ENCODE peak calls at places on chromosomes 11 and 22, in eight cellular contexts. One of them, this sample, is unnamed.
A peak's percentile ranks its signal among the peaks of the same experiment; 100 is the strongest.

GRCh38 chr11:132674161-132674560 is 858.1 kb downstream of the OPCML start:
- DNase-seq in A549: no peak
- DNase-seq in activated CD8-positive, alpha-beta T cell treated with anti-CD3 and anti-CD28 coated beads for 36 hours: no peak
- DNase-seq in choroid plexus epithelial cell: no peak
- DNase-seq in GM12865: no peak
- DNase-seq in gastrocnemius medialis: no peak
- DNase-seq in cardiac fibroblast: no peak
- DNase-seq in ovary: no peak
- DNase-seq in this sample: no peak

GRCh38 chr22:39567135-39567946 is 3.2 kb upstream of the CACNA1I start:
- DNase-seq in A549: no peak
- DNase-seq in activated CD8-positive, alpha-beta T cell treated with anti-CD3 and anti-CD28 coated beads for 36 hours: peak; percentile 66
- DNase-seq in choroid plexus epithelial cell: no peak
- DNase-seq in GM12865: peak; percentile 41
- DNase-seq in gastrocnemius medialis: no peak
- DNase-seq in cardiac fibroblast: no peak
- DNase-seq in ovary: no peak
- DNase-seq in this sample: no peak

GRCh38 chr22:48233586-48233985 is 1471.1 kb downstream of the TBC1D22A start:
- DNase-seq in A549: no peak
- DNase-seq in activated CD8-positive, alpha-beta T cell treated with anti-CD3 and anti-CD28 coated beads for 36 hours: no peak
- DNase-seq in choroid plexus epithelial cell: no peak
- DNase-seq in GM12865: no peak
- DNase-seq in gastrocnemius medialis: no peak
- DNase-seq in cardiac fibroblast: no peak
- DNase-seq in ovary: no peak
- DNase-seq in this sample: no peak

GRCh38 chr22:39825661-39826102 is 67.9 kb downstream of the ENTHD1 start:
- DNase-seq in A549: no peak
- DNase-seq in activated CD8-positive, alpha-beta T cell treated with anti-CD3 and anti-CD28 coated beads for 36 hours: no peak
- DNase-seq in choroid plexus epithelial cell: no peak
- DNase-seq in GM12865: peak; percentile 89
- DNase-seq in gastrocnemius medialis: no peak
- DNase-seq in cardiac fibroblast: no peak
- DNase-seq in ovary: no peak
- DNase-seq in this sample: no peak

GRCh38 chr11:132453411-132453810 is 1078.9 kb downstream of the OPCML start:
- DNase-seq in A549: no peak
- DNase-seq in activated CD8-positive, alpha-beta T cell treated with anti-CD3 and anti-CD28 coated beads for 36 hours: no peak
- DNase-seq in choroid plexus epithelial cell: no peak
- DNase-seq in GM12865: no peak
- DNase-seq in gastrocnemius medialis: no peak
- DNase-seq in cardiac fibroblast: no peak
- DNase-seq in ovary: no peak
- DNase-seq in this sample: no peak

GRCh38 chr22:43994006-43994405 is 30.1 kb upstream of the PARVB start:
- DNase-seq in A549: no peak
- DNase-seq in activated CD8-positive, alpha-beta T cell treated with anti-CD3 and anti-CD28 coated beads for 36 hours: no peak
- DNase-seq in choroid plexus epithelial cell: no peak
- DNase-seq in GM12865: no peak
- DNase-seq in gastrocnemius medialis: no peak
- DNase-seq in cardiac fibroblast: no peak
- DNase-seq in ovary: no peak
- DNase-seq in this sample: no peak

GRCh38 chr22:42862045-42862734 is 5.1 kb upstream of the ARFGAP3 start:
- DNase-seq in A549: no peak
- DNase-seq in activated CD8-positive, alpha-beta T cell treated with anti-CD3 and anti-CD28 coated beads for 36 hours: no peak
- DNase-seq in choroid plexus epithelial cell: peak; percentile 79
- DNase-seq in GM12865: no peak
- DNase-seq in gastrocnemius medialis: no peak
- DNase-seq in cardiac fibroblast: no peak
- DNase-seq in ovary: no peak
- DNase-seq in this sample: no peak

GRCh38 chr11:26048271-26048670 is 283.7 kb upstream of the ANO3 start:
- DNase-seq in A549: no peak
- DNase-seq in activated CD8-positive, alpha-beta T cell treated with anti-CD3 and anti-CD28 coated beads for 36 hours: no peak
- DNase-seq in choroid plexus epithelial cell: no peak
- DNase-seq in GM12865: no peak
- DNase-seq in gastrocnemius medialis: no peak
- DNase-seq in cardiac fibroblast: peak; percentile 3
- DNase-seq in ovary: no peak
- DNase-seq in this sample: no peak

GRCh38 chr22:40263191-40263590 is 83.1 kb upstream of the ADSL start:
- DNase-seq in A549: no peak
- DNase-seq in activated CD8-positive, alpha-beta T cell treated with anti-CD3 and anti-CD28 coated beads for 36 hours: no peak
- DNase-seq in choroid plexus epithelial cell: peak; percentile 69
- DNase-seq in GM12865: no peak
- DNase-seq in gastrocnemius medialis: no peak
- DNase-seq in cardiac fibroblast: peak; percentile 78
- DNase-seq in ovary: no peak
- DNase-seq in this sample: no peak

GRCh38 chr11:90856790-90857189 is 633.9 kb upstream of the CHORDC1 start:
- DNase-seq in A549: no peak
- DNase-seq in activated CD8-positive, alpha-beta T cell treated with anti-CD3 and anti-CD28 coated beads for 36 hours: no peak
- DNase-seq in choroid plexus epithelial cell: no peak
- DNase-seq in GM12865: no peak
- DNase-seq in gastrocnemius medialis: no peak
- DNase-seq in cardiac fibroblast: no peak
- DNase-seq in ovary: no peak
- DNase-seq in this sample: no peak

GRCh38 chr22:17945851-17946690 is 78.3 kb downstream of the MICAL3 start:
- DNase-seq in A549: no peak
- DNase-seq in activated CD8-positive, alpha-beta T cell treated with anti-CD3 and anti-CD28 coated beads for 36 hours: no peak
- DNase-seq in choroid plexus epithelial cell: no peak
- DNase-seq in GM12865: peak; percentile 65
- DNase-seq in gastrocnemius medialis: no peak
- DNase-seq in cardiac fibroblast: no peak
- DNase-seq in ovary: no peak
- DNase-seq in this sample: no peak

GRCh38 chr11:35820614-35821013 is 123.2 kb upstream of the LDLRAD3 start:
- DNase-seq in A549: no peak
- DNase-seq in activated CD8-positive, alpha-beta T cell treated with anti-CD3 and anti-CD28 coated beads for 36 hours: no peak
- DNase-seq in choroid plexus epithelial cell: no peak
- DNase-seq in GM12865: no peak
- DNase-seq in gastrocnemius medialis: no peak
- DNase-seq in cardiac fibroblast: no peak
- DNase-seq in ovary: no peak
- DNase-seq in this sample: no peak

GRCh38 chr11:64854534-64855502 is 10.4 kb upstream of the CDC42BPG start:
- DNase-seq in A549: peak; percentile 97
- DNase-seq in activated CD8-positive, alpha-beta T cell treated with anti-CD3 and anti-CD28 coated beads for 36 hours: peak; percentile 69
- DNase-seq in choroid plexus epithelial cell: peak; percentile 77
- DNase-seq in GM12865: no peak
- DNase-seq in gastrocnemius medialis: peak; percentile 94
- DNase-seq in cardiac fibroblast: peak; percentile 89
- DNase-seq in ovary: peak; percentile 61
- DNase-seq in this sample: peak; percentile 95

GRCh38 chr11:60485987-60486386 is 6.6 kb upstream of the MS4A12 start:
- DNase-seq in A549: peak; percentile 21
- DNase-seq in activated CD8-positive, alpha-beta T cell treated with anti-CD3 and anti-CD28 coated beads for 36 hours: peak; percentile 42
- DNase-seq in choroid plexus epithelial cell: no peak
- DNase-seq in GM12865: peak; percentile 94
- DNase-seq in gastrocnemius medialis: no peak
- DNase-seq in cardiac fibroblast: no peak
- DNase-seq in ovary: no peak
- DNase-seq in this sample: no peak

GRCh38 chr22:47621253-47621652 is 858.8 kb downstream of the TBC1D22A start:
- DNase-seq in A549: no peak
- DNase-seq in activated CD8-positive, alpha-beta T cell treated with anti-CD3 and anti-CD28 coated beads for 36 hours: no peak
- DNase-seq in choroid plexus epithelial cell: no peak
- DNase-seq in GM12865: no peak
- DNase-seq in gastrocnemius medialis: no peak
- DNase-seq in cardiac fibroblast: no peak
- DNase-seq in ovary: no peak
- DNase-seq in this sample: no peak

GRCh38 chr11:12585861-12586260 is 88.4 kb upstream of the TEAD1 start:
- DNase-seq in A549: no peak
- DNase-seq in activated CD8-positive, alpha-beta T cell treated with anti-CD3 and anti-CD28 coated beads for 36 hours: no peak
- DNase-seq in choroid plexus epithelial cell: peak; percentile 46
- DNase-seq in GM12865: no peak
- DNase-seq in gastrocnemius medialis: no peak
- DNase-seq in cardiac fibroblast: peak; percentile 13
- DNase-seq in ovary: no peak
- DNase-seq in this sample: no peak

GRCh38 chr11:75668508-75669297 is at the start of gene MAP6:
- DNase-seq in A549: peak; percentile 21
- DNase-seq in activated CD8-positive, alpha-beta T cell treated with anti-CD3 and anti-CD28 coated beads for 36 hours: peak; percentile 28
- DNase-seq in choroid plexus epithelial cell: no peak
- DNase-seq in GM12865: peak; percentile 14
- DNase-seq in gastrocnemius medialis: no peak
- DNase-seq in cardiac fibroblast: no peak
- DNase-seq in ovary: peak; percentile 33
- DNase-seq in this sample: no peak

GRCh38 chr11:102293873-102294601 is 23.2 kb upstream of the BIRC3 start:
- DNase-seq in A549: no peak
- DNase-seq in activated CD8-positive, alpha-beta T cell treated with anti-CD3 and anti-CD28 coated beads for 36 hours: peak; percentile 30
- DNase-seq in choroid plexus epithelial cell: peak; percentile 83
- DNase-seq in GM12865: peak; percentile 84
- DNase-seq in gastrocnemius medialis: no peak
- DNase-seq in cardiac fibroblast: peak; percentile 74
- DNase-seq in ovary: no peak
- DNase-seq in this sample: no peak

GRCh38 chr22:20439556-20439927 is 1.9 kb upstream of the SCARF2 start:
- DNase-seq in A549: no peak
- DNase-seq in activated CD8-positive, alpha-beta T cell treated with anti-CD3 and anti-CD28 coated beads for 36 hours: no peak
- DNase-seq in choroid plexus epithelial cell: no peak
- DNase-seq in GM12865: no peak
- DNase-seq in gastrocnemius medialis: no peak
- DNase-seq in cardiac fibroblast: no peak
- DNase-seq in ovary: no peak
- DNase-seq in this sample: no peak

GRCh38 chr11:115499241-115499799 is 4.9 kb downstream of the CADM1 start:
- DNase-seq in A549: no peak
- DNase-seq in activated CD8-positive, alpha-beta T cell treated with anti-CD3 and anti-CD28 coated beads for 36 hours: no peak
- DNase-seq in choroid plexus epithelial cell: no peak
- DNase-seq in GM12865: no peak
- DNase-seq in gastrocnemius medialis: no peak
- DNase-seq in cardiac fibroblast: no peak
- DNase-seq in ovary: no peak
- DNase-seq in this sample: no peak
- TF ChIP-seq CTCF in A549: no peak
- TF ChIP-seq CTCF in activated CD8-positive, alpha-beta T cell treated with anti-CD3 and anti-CD28 coated beads for 36 hours: no peak
- TF ChIP-seq CTCF in choroid plexus epithelial cell: no peak
- TF ChIP-seq CTCF in GM12865: no peak
- TF ChIP-seq CTCF in gastrocnemius medialis: no peak
- TF ChIP-seq CTCF in cardiac fibroblast: no peak
- TF ChIP-seq CTCF in ovary: no peak
- TF ChIP-seq CTCF in this sample: no peak

DNA sequence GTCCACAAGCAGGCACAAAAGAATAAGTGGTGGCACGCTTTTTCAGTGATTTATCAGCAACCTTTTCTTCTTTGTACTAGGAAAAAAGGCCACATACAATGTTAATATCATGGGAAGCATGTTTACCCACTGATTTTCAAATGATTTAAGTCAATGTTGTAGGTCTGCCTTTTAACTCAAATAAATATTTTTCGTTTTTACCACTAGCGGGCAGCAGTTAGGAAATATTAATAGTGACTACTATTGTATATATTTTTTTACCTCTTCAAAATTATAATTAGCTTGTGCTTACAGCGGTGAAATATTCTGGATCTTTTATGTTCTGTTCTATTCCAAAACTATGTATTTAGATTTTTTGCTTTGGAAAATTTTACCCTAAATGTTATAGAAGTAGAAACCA is 6.4 kb upstream of the SLC17A6 start:
- DNase-seq in A549: no peak
- DNase-seq in activated CD8-positive, alpha-beta T cell treated with anti-CD3 and anti-CD28 coated beads for 36 hours: no peak
- DNase-seq in choroid plexus epithelial cell: peak; percentile 1
- DNase-seq in GM12865: no peak
- DNase-seq in gastrocnemius medialis: no peak
- DNase-seq in cardiac fibroblast: no peak
- DNase-seq in ovary: no peak
- DNase-seq in this sample: no peak
- TF ChIP-seq CTCF in A549: peak; percentile 36
- TF ChIP-seq CTCF in activated CD8-positive, alpha-beta T cell treated with anti-CD3 and anti-CD28 coated beads for 36 hours: no peak
- TF ChIP-seq CTCF in choroid plexus epithelial cell: no peak
- TF ChIP-seq CTCF in GM12865: no peak
- TF ChIP-seq CTCF in gastrocnemius medialis: no peak
- TF ChIP-seq CTCF in cardiac fibroblast: no peak
- TF ChIP-seq CTCF in ovary: no peak
- TF ChIP-seq CTCF in this sample: peak; percentile 56

GRCh38 chr22:35627267-35628041 is 10.3 kb upstream of the MB start:
- DNase-seq in A549: peak; percentile 66
- DNase-seq in activated CD8-positive, alpha-beta T cell treated with anti-CD3 and anti-CD28 coated beads for 36 hours: peak; percentile 87
- DNase-seq in choroid plexus epithelial cell: peak; percentile 91
- DNase-seq in GM12865: peak; percentile 83
- DNase-seq in gastrocnemius medialis: peak; percentile 81
- DNase-seq in cardiac fibroblast: peak; percentile 96
- DNase-seq in ovary: peak; percentile 83
- DNase-seq in this sample: peak; percentile 77
- TF ChIP-seq CTCF in A549: peak; percentile 68
- TF ChIP-seq CTCF in activated CD8-positive, alpha-beta T cell treated with anti-CD3 and anti-CD28 coated beads for 36 hours: peak; percentile 58
- TF ChIP-seq CTCF in choroid plexus epithelial cell: peak; percentile 64
- TF ChIP-seq CTCF in GM12865: peak; percentile 59
- TF ChIP-seq CTCF in gastrocnemius medialis: peak; percentile 74
- TF ChIP-seq CTCF in cardiac fibroblast: peak; percentile 50
- TF ChIP-seq CTCF in ovary: peak; percentile 49
- TF ChIP-seq CTCF in this sample: peak; percentile 83

GRCh38 chr11:10763766-10764165 is 12.7 kb downstream of the CTR9 start:
- DNase-seq in A549: no peak
- DNase-seq in activated CD8-positive, alpha-beta T cell treated with anti-CD3 and anti-CD28 coated beads for 36 hours: no peak
- DNase-seq in choroid plexus epithelial cell: no peak
- DNase-seq in GM12865: no peak
- DNase-seq in gastrocnemius medialis: no peak
- DNase-seq in cardiac fibroblast: peak; percentile 27
- DNase-seq in ovary: no peak
- DNase-seq in this sample: no peak

GRCh38 chr11:10762185-10762584 is 11.1 kb downstream of the CTR9 start:
- DNase-seq in A549: no peak
- DNase-seq in activated CD8-positive, alpha-beta T cell treated with anti-CD3 and anti-CD28 coated beads for 36 hours: no peak
- DNase-seq in choroid plexus epithelial cell: no peak
- DNase-seq in GM12865: peak; percentile 69
- DNase-seq in gastrocnemius medialis: no peak
- DNase-seq in cardiac fibroblast: no peak
- DNase-seq in ovary: no peak
- DNase-seq in this sample: no peak

GRCh38 chr11:10762913-10763421 is 11.9 kb downstream of the CTR9 start:
- DNase-seq in A549: no peak
- DNase-seq in activated CD8-positive, alpha-beta T cell treated with anti-CD3 and anti-CD28 coated beads for 36 hours: no peak
- DNase-seq in choroid plexus epithelial cell: peak; percentile 14
- DNase-seq in GM12865: no peak
- DNase-seq in gastrocnemius medialis: no peak
- DNase-seq in cardiac fibroblast: no peak
- DNase-seq in ovary: no peak
- DNase-seq in this sample: no peak

GRCh38 chr11:10761085-10761698 is 10.1 kb downstream of the CTR9 start:
- DNase-seq in A549: no peak
- DNase-seq in activated CD8-positive, alpha-beta T cell treated with anti-CD3 and anti-CD28 coated beads for 36 hours: no peak
- DNase-seq in choroid plexus epithelial cell: no peak
- DNase-seq in GM12865: no peak
- DNase-seq in gastrocnemius medialis: no peak
- DNase-seq in cardiac fibroblast: no peak
- DNase-seq in ovary: no peak
- DNase-seq in this sample: no peak

DNA sequence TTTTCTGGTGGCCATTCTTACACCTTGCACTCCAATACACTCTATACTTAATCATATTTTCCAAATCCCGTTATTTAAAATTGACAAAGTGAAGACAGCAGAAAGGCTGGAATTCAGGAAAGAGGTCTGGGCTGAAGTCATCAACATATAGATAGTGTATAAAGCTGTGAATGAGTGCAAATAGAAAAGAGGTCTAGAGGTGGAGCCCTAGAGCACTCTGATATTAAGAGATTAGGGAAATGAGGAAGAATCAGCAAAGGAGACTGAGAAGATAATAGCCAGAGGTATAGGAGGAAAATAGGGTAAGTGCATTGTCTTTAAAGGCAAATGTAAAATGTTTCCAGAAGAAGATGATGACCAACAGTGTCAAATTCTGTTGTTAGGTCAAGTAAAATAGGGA is 7.9 kb downstream of the CTR9 start:
- DNase-seq in A549: no peak
- DNase-seq in activated CD8-positive, alpha-beta T cell treated with anti-CD3 and anti-CD28 coated beads for 36 hours: no peak
- DNase-seq in choroid plexus epithelial cell: no peak
- DNase-seq in GM12865: no peak
- DNase-seq in gastrocnemius medialis: no peak
- DNase-seq in cardiac fibroblast: no peak
- DNase-seq in ovary: no peak
- DNase-seq in this sample: no peak
- TF ChIP-seq CTCF in A549: peak; percentile 28
- TF ChIP-seq CTCF in activated CD8-positive, alpha-beta T cell treated with anti-CD3 and anti-CD28 coated beads for 36 hours: no peak
- TF ChIP-seq CTCF in choroid plexus epithelial cell: no peak
- TF ChIP-seq CTCF in GM12865: no peak
- TF ChIP-seq CTCF in gastrocnemius medialis: no peak
- TF ChIP-seq CTCF in cardiac fibroblast: peak; percentile 18
- TF ChIP-seq CTCF in ovary: no peak
- TF ChIP-seq CTCF in this sample: peak; percentile 52